ENCODE peak calls at places on chromosome 6, in four cellular contexts. Q is ovary, H is astrocyte, B is breast epithelium. Z is an unnamed sample.

GRCh38 chr6:144106206-144106605 is 10.8 kb upstream of the SF3B5 start:
- DNase-seq in Q (no peak), H (no peak), B (no peak), Z (no peak)

GRCh38 chr6:83180396-83180950 is 12.6 kb downstream of the PGM3 start:
- DNase-seq in Q (no peak), H (no peak), B (no peak), Z (no peak)

GRCh38 chr6:156420172-156420993 is 356.8 kb upstream of the ARID1B start:
- DNase-seq in Q (no peak), H (peak), B (no peak), Z (peak)

GRCh38 chr6:30259140-30260035 is 46.2 kb upstream of the TRIM26 start:
- DNase-seq in Q (peak), H (peak), B (peak), Z (peak)

GRCh38 chr6:133768656-133769295 is 120.1 kb upstream of the TCF21 start:
- DNase-seq in Q (peak), H (no peak), B (no peak), Z (peak)

GRCh38 chr6:142943746-142944125 is 1.2 kb downstream of the HIVEP2 start:
- DNase-seq in Q (peak), H (peak), B (no peak), Z (peak)

GRCh38 chr6:129184808-129185366 is 301.9 kb downstream of the LAMA2 start:
- DNase-seq in Q (no peak), H (peak), B (no peak), Z (peak)

GRCh38 chr6:50845499-50846108 is 26.9 kb downstream of the TFAP2B start:
- DNase-seq in Q (no peak), H (no peak), B (no peak), Z (no peak)

GRCh38 chr6:75205776-75206334 is at the start of gene COL12A1:
- DNase-seq in Q (peak), H (peak), B (peak), Z (peak)

GRCh38 chr6:37675606-37676005 is 22.1 kb downstream of the MDGA1 start:
- DNase-seq in Q (no peak), H (no peak), B (no peak), Z (no peak)

GRCh38 chr6:72132425-72132824 is 246.1 kb downstream of the RIMS1 start:
- DNase-seq in Q (no peak), H (no peak), B (no peak), Z (peak)

GRCh38 chr6:43981363-43981990 is 145.8 kb downstream of the MRPL14 start:
- DNase-seq in Q (no peak), H (no peak), B (peak), Z (no peak)

GRCh38 chr6:25499851-25500250 is 152.2 kb upstream of the SCGN start:
- DNase-seq in Q (no peak), H (peak), B (no peak), Z (no peak)

GRCh38 chr6:389622-390021 is 1.9 kb upstream of the IRF4 start:
- DNase-seq in Q (no peak), H (no peak), B (no peak), Z (no peak)

GRCh38 chr6:106422551-106422950 is 62.0 kb downstream of the CRYBG1 start:
- DNase-seq in Q (no peak), H (no peak), B (no peak), Z (no peak)

GRCh38 chr6:66429220-66429619 is 722.2 kb upstream of the EYS start:
- DNase-seq in Q (no peak), H (no peak), B (no peak), Z (peak)

GRCh38 chr6:52243282-52243893 is 912 bp downstream of the IL17F start:
- DNase-seq in Q (no peak), H (no peak), B (no peak), Z (no peak)

GRCh38 chr6:3454206-3455016 is 2.4 kb downstream of the SLC22A23 start:
- DNase-seq in Q (no peak), H (no peak), B (no peak), Z (no peak)

GRCh38 chr6:147434508-147434907 is 74.0 kb upstream of the SAMD5 start:
- DNase-seq in Q (no peak), H (peak), B (no peak), Z (no peak)

GRCh38 chr6:38755874-38756273 is 40.8 kb downstream of the DNAH8 start:
- DNase-seq in Q (no peak), H (no peak), B (no peak), Z (no peak)

GRCh38 chr6:33118525-33119123 is 42.8 kb downstream of the HLA-DPB1 start:
- DNase-seq in Q (no peak), H (peak), B (no peak), Z (peak)

GRCh38 chr6:151483968-151484367 is 9.8 kb upstream of the CCDC170 start:
- DNase-seq in Q (no peak), H (no peak), B (no peak), Z (no peak)

GRCh38 chr6:4894049-4894448 is 109.8 kb downstream of the RPP40 start:
- DNase-seq in Q (no peak), H (no peak), B (no peak), Z (no peak)

GRCh38 chr6:4899249-4899648 is 104.6 kb downstream of the RPP40 start:
- DNase-seq in Q (no peak), H (no peak), B (no peak), Z (no peak)

GRCh38 chr6:4892785-4893485 is 110.9 kb downstream of the RPP40 start:
- DNase-seq in Q (no peak), H (no peak), B (no peak), Z (no peak)

GRCh38 chr6:4896401-4896800 is 107.4 kb downstream of the RPP40 start:
- DNase-seq in Q (no peak), H (no peak), B (no peak), Z (no peak)

DNA sequence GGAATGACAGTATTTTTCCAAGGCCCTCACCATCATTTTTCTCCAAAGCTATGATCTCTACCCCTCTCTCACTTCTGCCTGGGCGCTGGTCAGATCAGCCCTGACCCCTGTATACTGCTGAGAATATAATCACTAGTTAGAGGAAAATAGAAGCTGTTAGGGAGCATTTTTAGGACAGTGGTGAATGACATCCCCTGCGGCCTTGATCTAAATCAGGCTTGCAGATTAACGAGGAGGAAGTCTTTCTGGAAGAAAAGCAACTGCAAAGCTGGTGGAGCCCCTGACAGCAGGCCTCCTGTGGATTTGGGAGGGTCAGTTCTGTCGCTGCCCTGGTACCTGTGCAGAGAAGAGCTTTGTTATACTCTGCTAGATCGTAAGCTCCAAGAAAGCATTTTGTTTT is 107.9 kb downstream of the RPP40 start:
- DNase-seq in Q (no peak), H (no peak), B (no peak), Z (no peak)
- H3K4me3 ChIP-seq in Q (no peak), H (no peak), B (no peak), Z (no peak)

GRCh38 chr6:56540950-56541600 is 101.6 kb downstream of the DST start:
- DNase-seq in Q (no peak), H (peak), B (no peak), Z (no peak)

GRCh38 chr6:56539503-56540105 is 103.1 kb downstream of the DST start:
- DNase-seq in Q (no peak), H (no peak), B (no peak), Z (no peak)

GRCh38 chr6:56538851-56539250 is 103.8 kb downstream of the DST start:
- DNase-seq in Q (no peak), H (no peak), B (no peak), Z (no peak)

GRCh38 chr6:56541736-56542366 is 100.8 kb downstream of the DST start:
- DNase-seq in Q (no peak), H (no peak), B (no peak), Z (no peak)

GRCh38 chr6:56540232-56540631 is 102.5 kb downstream of the DST start:
- DNase-seq in Q (no peak), H (no peak), B (no peak), Z (no peak)
- H3K4me3 ChIP-seq in Q (peak), H (no peak), B (peak), Z (peak)

GRCh38 chr6:17986656-17987575 is 519 bp downstream of the KIF13A start:
- DNase-seq in Q (peak), H (no peak), B (peak), Z (peak)
- H3K4me3 ChIP-seq in Q (peak), H (peak), B (peak), Z (peak)

DNA sequence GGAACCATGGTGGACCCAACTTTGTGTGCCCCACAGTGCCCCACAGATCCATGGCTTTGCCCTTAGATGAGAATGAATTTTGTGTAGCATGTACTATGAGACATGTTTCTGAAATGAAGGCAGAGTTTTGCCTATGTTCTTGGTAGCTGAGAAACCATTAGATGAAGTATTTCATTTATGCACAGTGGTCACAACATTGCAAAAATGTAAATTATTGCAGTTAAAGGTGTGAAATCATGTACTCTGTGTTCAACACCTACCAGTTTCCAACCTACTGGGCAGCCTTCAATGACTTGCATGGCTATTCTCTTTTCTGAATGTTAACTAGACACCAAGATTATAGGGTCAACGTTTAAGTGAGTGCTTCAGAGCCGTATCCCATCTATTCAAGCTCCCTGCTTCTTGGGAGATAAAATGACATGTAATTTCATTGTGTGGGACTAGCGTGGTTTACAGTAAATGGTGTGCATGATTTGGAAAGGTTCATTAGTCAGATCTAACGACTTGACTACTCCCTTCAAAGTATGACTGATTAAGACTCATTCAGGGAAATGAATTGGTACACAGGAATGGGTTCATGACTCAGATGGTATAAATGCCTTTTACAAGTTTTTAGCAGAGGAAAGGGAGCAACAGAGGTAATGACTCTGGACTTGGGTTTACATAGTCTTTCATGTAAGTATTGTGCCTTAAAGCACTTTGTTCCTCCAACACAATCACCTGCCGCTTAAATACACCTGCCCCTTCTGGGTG is 106.1 kb upstream of the AKIRIN2 start:
- DNase-seq in Q (no peak), H (peak), B (no peak), Z (peak)
- H3K4me3 ChIP-seq in Q (no peak), H (no peak), B (no peak), Z (no peak)

DNA sequence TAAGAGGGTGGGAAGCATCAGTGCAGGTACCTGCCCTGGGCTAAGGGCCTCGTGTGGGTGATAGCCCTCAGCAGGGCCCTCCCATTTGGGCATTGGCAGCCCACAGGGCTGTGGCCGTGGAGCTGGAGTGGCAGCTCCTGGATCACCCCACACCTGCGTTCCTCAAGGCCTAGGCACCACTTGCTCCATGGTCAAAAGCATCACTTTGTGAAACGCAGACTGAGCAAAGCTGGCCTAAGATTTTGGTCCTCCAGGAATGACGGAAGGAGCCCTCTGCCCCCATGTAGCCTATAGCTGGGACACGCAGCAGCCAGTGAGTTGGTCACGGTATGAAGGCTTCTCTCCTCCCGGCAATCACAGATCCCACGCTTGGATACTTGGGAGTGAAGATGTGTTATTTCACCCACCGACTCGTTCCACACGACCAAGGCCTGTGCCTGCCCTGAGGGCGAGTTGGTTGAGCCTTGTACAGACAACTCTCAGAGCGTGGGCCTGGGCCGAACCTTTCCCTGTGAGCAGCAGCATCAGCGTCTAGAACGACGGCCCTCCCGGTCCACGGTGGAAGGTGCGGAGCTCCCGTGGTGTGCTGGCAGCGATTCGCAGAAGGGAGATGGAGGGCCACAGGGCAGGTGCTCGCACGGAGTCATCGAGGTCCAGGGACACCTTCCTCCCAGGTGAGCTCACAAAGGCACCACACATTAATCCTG is 39.7 kb downstream of the THBS2 start:
- DNase-seq in Q (peak), H (no peak), B (no peak), Z (no peak)
- H3K4me3 ChIP-seq in Q (no peak), H (no peak), B (peak), Z (no peak)

GRCh38 chr6:46789434-46790358 is 3.5 kb upstream of the MEP1A start:
- DNase-seq in Q (no peak), H (no peak), B (no peak), Z (no peak)

GRCh38 chr6:46792635-46793034 is 554 bp upstream of the MEP1A start:
- DNase-seq in Q (no peak), H (no peak), B (no peak), Z (no peak)

GRCh38 chr6:46790359-46790874 is 2.8 kb upstream of the MEP1A start:
- DNase-seq in Q (no peak), H (no peak), B (no peak), Z (no peak)

GRCh38 chr6:46794068-46794467 is 879 bp downstream of the MEP1A start:
- DNase-seq in Q (no peak), H (no peak), B (no peak), Z (no peak)

GRCh38 chr6:46793138-46793537 is at the start of gene MEP1A:
- DNase-seq in Q (no peak), H (no peak), B (no peak), Z (no peak)
- H3K4me3 ChIP-seq in Q (no peak), H (no peak), B (no peak), Z (no peak)

DNA sequence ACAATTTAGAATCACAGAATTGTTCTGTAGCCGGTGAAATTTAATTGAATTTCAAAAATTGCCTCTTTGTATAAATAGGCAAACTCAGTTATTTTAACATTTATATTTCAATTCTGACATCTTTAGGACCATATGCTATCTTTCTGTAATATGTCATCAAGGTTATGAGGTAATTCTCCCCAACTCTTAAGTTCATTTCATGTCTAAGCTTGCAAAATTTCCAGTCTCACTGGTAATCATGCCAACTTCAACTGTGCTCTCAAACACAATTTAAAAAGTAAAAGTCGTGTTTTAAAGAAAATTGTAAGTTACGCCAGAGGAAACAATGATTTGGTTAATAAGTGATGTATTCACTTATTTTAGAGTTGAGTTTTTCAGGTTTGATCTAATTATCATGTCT is 1.4 kb downstream of the NCOA7 start:
- DNase-seq in Q (no peak), H (no peak), B (no peak), Z (no peak)
- H3K4me3 ChIP-seq in Q (no peak), H (no peak), B (peak), Z (peak)

GRCh38 chr6:111600154-111600553 is 5.5 kb downstream of the TRAF3IP2 start:
- DNase-seq in Q (no peak), H (no peak), B (no peak), Z (no peak)
- H3K4me3 ChIP-seq in Q (no peak), H (no peak), B (no peak), Z (no peak)

DNA sequence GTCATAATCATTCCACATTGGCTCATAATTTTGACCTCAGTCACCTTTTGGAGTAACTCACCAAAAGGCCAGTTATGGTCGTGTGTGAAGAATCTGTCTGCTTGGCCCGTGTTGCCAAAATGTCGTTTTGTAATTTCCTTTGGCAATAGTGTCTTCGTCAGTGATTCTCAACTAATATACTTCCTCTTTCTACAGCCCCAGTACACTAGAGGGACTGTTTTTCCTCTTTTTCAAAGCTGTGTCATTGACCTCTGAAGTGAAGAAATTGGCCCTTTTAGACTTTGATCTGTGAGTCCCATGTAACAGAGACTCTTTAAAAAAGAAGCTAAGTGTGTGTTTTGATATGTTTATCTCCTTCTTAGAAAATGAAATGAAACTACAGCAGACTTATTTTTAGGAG is 5.2 kb downstream of the FOXO3 start:
- DNase-seq in Q (no peak), H (peak), B (no peak), Z (peak)
- H3K4me3 ChIP-seq in Q (no peak), H (no peak), B (peak), Z (peak)

Z was measured in fibroblast of pulmonary artery.